ENCODE peak calls at places on chromosomes 2 and 18, in eight cellular contexts. M is activated T-helper 1 cell treated with Interleukin-2 at 50 U/mL for 16 hours; C is activated CD8-positive, alpha-beta memory T cell treated with anti-CD3 and anti-CD28 coated beads for 24 hours; V is HFFc6; U is NCI-H69; G is substantia nigra; Y is AG10803; B is AG09319. K is an unnamed sample.

GRCh38 chr18:52339891-52340371 is at the start of gene DCC:
- DNase-seq in B (no peak), M (no peak), C (no peak), G (peak), V (no peak), Y (peak), U (peak), K (no peak)

GRCh38 chr2:17317439-17317976 is 200.7 kb downstream of the RAD51AP2 start:
- DNase-seq in U (no peak), M (no peak), C (no peak), Y (no peak), B (no peak), G (no peak), V (no peak), K (no peak)

GRCh38 chr2:172102159-172102857 is 392 bp downstream of the DLX2 start:
- DNase-seq in U (peak), Y (peak), M (no peak), V (peak), B (peak), C (peak), G (no peak), K (no peak)

GRCh38 chr2:25899404-25899925 is 21.2 kb upstream of the ASXL2 start:
- DNase-seq in G (no peak), U (no peak), M (no peak), C (no peak), V (no peak), B (no peak), Y (no peak), K (no peak)

GRCh38 chr2:39304200-39304599 is 60.4 kb upstream of the CDKL4 start:
- DNase-seq in V (peak), Y (peak), B (no peak), U (no peak), M (no peak), G (no peak), C (no peak), K (no peak)

GRCh38 chr2:69773201-69773600 is 31.3 kb downstream of the ANXA4 start:
- DNase-seq in V (peak), B (no peak), U (no peak), M (no peak), G (no peak), Y (peak), C (no peak), K (peak)

GRCh38 chr2:39068290-39068689 is 52.6 kb downstream of the SOS1 start:
- DNase-seq in M (no peak), C (no peak), G (no peak), B (no peak), U (no peak), V (no peak), Y (no peak), K (no peak)

GRCh38 chr2:159094173-159094737 is 125.8 kb downstream of the TANC1 start:
- DNase-seq in B (peak), C (no peak), U (no peak), V (peak), Y (peak), G (no peak), M (no peak), K (no peak)

GRCh38 chr2:219782999-219783398 is 155.6 kb downstream of the SLC4A3 start:
- DNase-seq in B (no peak), M (no peak), U (no peak), Y (peak), C (no peak), V (no peak), G (no peak), K (no peak)

GRCh38 chr18:59813942-59814341 is 85.9 kb upstream of the PMAIP1 start:
- DNase-seq in Y (peak), V (no peak), M (no peak), G (no peak), B (no peak), C (no peak), U (no peak), K (no peak)

GRCh38 chr2:233413529-233414272 is 59.4 kb downstream of the DGKD start:
- DNase-seq in V (peak), B (no peak), Y (peak), G (no peak), U (peak), M (no peak), C (peak), K (peak)

GRCh38 chr2:45497355-45497754 is 113.7 kb downstream of the SRBD1 start:
- DNase-seq in U (no peak), M (no peak), G (no peak), V (no peak), B (no peak), C (no peak), Y (peak), K (no peak)

GRCh38 chr2:237532225-237532624 is 34.1 kb upstream of the PRLH start:
- DNase-seq in B (no peak), V (no peak), C (no peak), U (peak), Y (no peak), M (no peak), G (no peak), K (no peak)

GRCh38 chr2:38740851-38741541 is 10.2 kb downstream of the SRSF7 start:
- DNase-seq in G (no peak), U (peak), V (peak), M (no peak), Y (peak), B (no peak), C (no peak), K (no peak)

GRCh38 chr2:195363496-195363895 is 293.5 kb upstream of the SLC39A10 start:
- DNase-seq in B (no peak), V (peak), C (no peak), G (no peak), M (no peak), U (no peak), Y (peak), K (peak)

GRCh38 chr2:199985625-199986207 is 30.3 kb downstream of the MAIP1 start:
- DNase-seq in M (peak), C (peak), V (peak), G (no peak), B (no peak), Y (peak), U (peak), K (peak)

GRCh38 chr2:64913357-64913869 is 75.8 kb upstream of the SLC1A4 start:
- DNase-seq in M (no peak), V (no peak), Y (no peak), C (no peak), G (no peak), B (no peak), U (peak), K (no peak)

GRCh38 chr18:36328916-36329315 is 31.4 kb downstream of the FHOD3 start:
- DNase-seq in G (no peak), B (no peak), U (no peak), Y (no peak), M (no peak), C (no peak), V (no peak), K (no peak)

GRCh38 chr18:35837922-35838496 is 134.5 kb upstream of the RMP24 start:
- DNase-seq in U (no peak), G (no peak), Y (no peak), V (no peak), C (no peak), M (no peak), B (no peak), K (no peak)

K was measured in NCI-H226.